ENCODE peak calls at places on chromosomes 16 and 17, in nine cellular contexts. One of them, this sample, is unnamed.

GRCh38 chr16:86437348-86437747 is 73.0 kb upstream of the FOXF1 start:
- DNase-seq in HCT116: no peak
- DNase-seq in choroid plexus epithelial cell: no peak
- DNase-seq in vagina: no peak
- DNase-seq in GM12865: no peak
- DNase-seq in heart right ventricle: no peak
- DNase-seq in OCI-LY7: no peak
- DNase-seq in body of pancreas: no peak
- DNase-seq in IMR-90: no peak
- DNase-seq in this sample: no peak

GRCh38 chr16:70805380-70805779 is 4.4 kb upstream of the VAC14 start:
- DNase-seq in IMR-90: peak
- DNase-seq in OCI-LY7: no peak
- DNase-seq in GM12865: no peak
- DNase-seq in heart right ventricle: no peak
- DNase-seq in choroid plexus epithelial cell: no peak
- DNase-seq in vagina: no peak
- DNase-seq in HCT116: no peak
- DNase-seq in body of pancreas: no peak
- DNase-seq in this sample: peak

GRCh38 chr17:32769846-32770245 is 107.1 kb downstream of the MYO1D start:
- DNase-seq in OCI-LY7: no peak
- DNase-seq in vagina: no peak
- DNase-seq in HCT116: no peak
- DNase-seq in choroid plexus epithelial cell: peak
- DNase-seq in body of pancreas: no peak
- DNase-seq in heart right ventricle: no peak
- DNase-seq in GM12865: no peak
- DNase-seq in IMR-90: no peak
- DNase-seq in this sample: peak

GRCh38 chr17:64081802-64082799 is 47.8 kb downstream of the ERN1 start:
- DNase-seq in IMR-90: peak
- DNase-seq in HCT116: peak
- DNase-seq in body of pancreas: peak
- DNase-seq in heart right ventricle: no peak
- DNase-seq in choroid plexus epithelial cell: peak
- DNase-seq in vagina: no peak
- DNase-seq in GM12865: peak
- DNase-seq in OCI-LY7: peak
- DNase-seq in this sample: peak

GRCh38 chr16:35795361-35796029 is 2336.1 kb downstream of the TP53TG3F start:
- DNase-seq in heart right ventricle: no peak
- DNase-seq in IMR-90: no peak
- DNase-seq in vagina: no peak
- DNase-seq in choroid plexus epithelial cell: no peak
- DNase-seq in HCT116: no peak
- DNase-seq in GM12865: no peak
- DNase-seq in OCI-LY7: no peak
- DNase-seq in body of pancreas: no peak
- DNase-seq in this sample: no peak

GRCh38 chr17:72422505-72423285 is 301.9 kb downstream of the SOX9 start:
- DNase-seq in HCT116: peak
- DNase-seq in choroid plexus epithelial cell: peak
- DNase-seq in OCI-LY7: peak
- DNase-seq in body of pancreas: peak
- DNase-seq in GM12865: peak
- DNase-seq in vagina: no peak
- DNase-seq in IMR-90: peak
- DNase-seq in heart right ventricle: peak
- DNase-seq in this sample: peak

GRCh38 chr16:87317766-87318121 is 552 bp upstream of the C16orf95 start:
- DNase-seq in IMR-90: peak
- DNase-seq in OCI-LY7: peak
- DNase-seq in body of pancreas: peak
- DNase-seq in GM12865: peak
- DNase-seq in choroid plexus epithelial cell: peak
- DNase-seq in heart right ventricle: peak
- DNase-seq in HCT116: no peak
- DNase-seq in vagina: no peak
- DNase-seq in this sample: peak

GRCh38 chr17:4718276-4718675 is 7.8 kb downstream of the ARRB2 start:
- DNase-seq in IMR-90: no peak
- DNase-seq in body of pancreas: no peak
- DNase-seq in choroid plexus epithelial cell: no peak
- DNase-seq in OCI-LY7: no peak
- DNase-seq in GM12865: no peak
- DNase-seq in heart right ventricle: no peak
- DNase-seq in HCT116: no peak
- DNase-seq in vagina: no peak
- DNase-seq in this sample: no peak

GRCh38 chr17:82756166-82756565 is 4.3 kb downstream of the TBCD start:
- DNase-seq in GM12865: no peak
- DNase-seq in vagina: no peak
- DNase-seq in heart right ventricle: no peak
- DNase-seq in body of pancreas: no peak
- DNase-seq in choroid plexus epithelial cell: no peak
- DNase-seq in OCI-LY7: no peak
- DNase-seq in IMR-90: no peak
- DNase-seq in HCT116: no peak
- DNase-seq in this sample: no peak

GRCh38 chr16:14510939-14511797 is 118.9 kb downstream of the PARN start:
- DNase-seq in OCI-LY7: no peak
- DNase-seq in choroid plexus epithelial cell: peak
- DNase-seq in IMR-90: peak
- DNase-seq in GM12865: no peak
- DNase-seq in body of pancreas: no peak
- DNase-seq in vagina: no peak
- DNase-seq in HCT116: no peak
- DNase-seq in heart right ventricle: no peak
- DNase-seq in this sample: peak

GRCh38 chr17:14784997-14785696 is 480.0 kb downstream of the PMP22 start:
- DNase-seq in IMR-90: no peak
- DNase-seq in OCI-LY7: peak
- DNase-seq in HCT116: no peak
- DNase-seq in choroid plexus epithelial cell: no peak
- DNase-seq in heart right ventricle: no peak
- DNase-seq in vagina: no peak
- DNase-seq in GM12865: peak
- DNase-seq in body of pancreas: peak
- DNase-seq in this sample: no peak

GRCh38 chr17:7881655-7882054 is 6.9 kb upstream of the CHD3 start:
- DNase-seq in vagina: peak
- DNase-seq in HCT116: no peak
- DNase-seq in GM12865: no peak
- DNase-seq in IMR-90: no peak
- DNase-seq in heart right ventricle: no peak
- DNase-seq in body of pancreas: peak
- DNase-seq in choroid plexus epithelial cell: peak
- DNase-seq in OCI-LY7: no peak
- DNase-seq in this sample: no peak

GRCh38 chr16:19809693-19810092 is 75.0 kb downstream of the GPRC5B start:
- DNase-seq in GM12865: no peak
- DNase-seq in HCT116: no peak
- DNase-seq in heart right ventricle: no peak
- DNase-seq in OCI-LY7: no peak
- DNase-seq in vagina: no peak
- DNase-seq in body of pancreas: no peak
- DNase-seq in IMR-90: no peak
- DNase-seq in choroid plexus epithelial cell: no peak
- DNase-seq in this sample: no peak

GRCh38 chr16:19809121-19809635 is 75.5 kb downstream of the GPRC5B start:
- DNase-seq in choroid plexus epithelial cell: peak
- DNase-seq in vagina: no peak
- DNase-seq in OCI-LY7: no peak
- DNase-seq in body of pancreas: peak
- DNase-seq in heart right ventricle: no peak
- DNase-seq in HCT116: no peak
- DNase-seq in GM12865: no peak
- DNase-seq in IMR-90: peak
- DNase-seq in this sample: peak

GRCh38 chr16:19812986-19813385 is 71.7 kb downstream of the GPRC5B start:
- DNase-seq in choroid plexus epithelial cell: no peak
- DNase-seq in IMR-90: no peak
- DNase-seq in heart right ventricle: no peak
- DNase-seq in body of pancreas: no peak
- DNase-seq in GM12865: no peak
- DNase-seq in vagina: no peak
- DNase-seq in HCT116: no peak
- DNase-seq in OCI-LY7: no peak
- DNase-seq in this sample: no peak

GRCh38 chr16:19808061-19808621 is 76.5 kb downstream of the GPRC5B start:
- DNase-seq in choroid plexus epithelial cell: peak
- DNase-seq in HCT116: no peak
- DNase-seq in heart right ventricle: no peak
- DNase-seq in GM12865: peak
- DNase-seq in IMR-90: no peak
- DNase-seq in OCI-LY7: no peak
- DNase-seq in body of pancreas: peak
- DNase-seq in vagina: no peak
- DNase-seq in this sample: peak

DNA sequence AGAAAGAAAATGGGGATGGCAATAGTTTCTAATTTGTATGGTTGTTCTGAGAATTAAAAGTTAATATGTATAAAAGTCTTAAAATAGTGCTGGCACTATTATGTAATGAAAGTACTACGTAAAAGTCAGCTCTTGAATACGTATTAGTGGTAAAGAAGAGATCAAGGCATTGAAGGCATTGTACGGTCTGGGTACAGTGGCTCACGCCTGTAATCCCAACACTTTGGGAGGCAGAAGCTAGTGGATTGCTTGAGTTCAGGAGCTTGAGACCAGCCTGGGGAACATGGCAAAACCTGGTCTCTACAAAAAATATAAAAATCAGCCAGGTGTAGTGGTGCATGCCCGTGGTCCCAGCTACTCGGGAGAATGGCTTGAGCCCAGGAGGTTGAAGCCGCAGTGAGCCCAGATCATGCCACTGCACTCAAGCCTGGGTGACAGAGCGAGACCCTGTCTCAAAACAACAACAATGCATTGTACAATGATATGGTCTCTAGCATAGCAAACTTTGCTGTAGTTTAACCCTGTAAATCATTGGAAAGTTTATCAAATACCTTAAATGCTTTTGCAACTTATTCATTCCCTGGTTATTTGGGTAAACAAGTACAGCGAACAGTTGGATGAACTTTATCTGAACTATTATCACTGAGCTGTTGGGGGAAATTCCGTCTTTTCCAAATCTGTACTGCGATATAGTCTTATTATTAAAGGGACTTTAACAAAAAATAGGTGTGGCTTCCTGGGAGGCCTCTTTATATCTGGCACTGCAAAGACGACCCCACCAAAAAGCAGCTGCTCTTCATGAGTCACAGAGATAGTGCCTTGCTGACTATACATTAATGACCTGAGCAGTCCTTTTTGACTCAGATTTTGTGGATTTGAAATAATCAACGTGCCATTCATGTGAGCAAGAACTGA is 73.6 kb downstream of the GPRC5B start:
- DNase-seq in HCT116: no peak
- DNase-seq in IMR-90: peak
- DNase-seq in vagina: no peak
- DNase-seq in body of pancreas: no peak
- DNase-seq in OCI-LY7: no peak
- DNase-seq in GM12865: no peak
- DNase-seq in heart right ventricle: no peak
- DNase-seq in choroid plexus epithelial cell: peak
- DNase-seq in this sample: peak
- H3K4me3 ChIP-seq in HCT116: peak
- H3K4me3 ChIP-seq in IMR-90: no peak
- H3K4me3 ChIP-seq in vagina: no peak
- H3K4me3 ChIP-seq in body of pancreas: no peak
- H3K4me3 ChIP-seq in OCI-LY7: no peak
- H3K4me3 ChIP-seq in GM12865: no peak
- H3K4me3 ChIP-seq in heart right ventricle: no peak
- H3K4me3 ChIP-seq in choroid plexus epithelial cell: no peak
- H3K4me3 ChIP-seq in this sample: no peak

GRCh38 chr16:55475919-55476318 is 3.1 kb upstream of the MMP2 start:
- DNase-seq in GM12865: no peak
- DNase-seq in vagina: no peak
- DNase-seq in choroid plexus epithelial cell: peak
- DNase-seq in HCT116: no peak
- DNase-seq in OCI-LY7: no peak
- DNase-seq in heart right ventricle: no peak
- DNase-seq in IMR-90: no peak
- DNase-seq in body of pancreas: no peak
- DNase-seq in this sample: peak
- TF ChIP-seq CTCF in GM12865: no peak
- TF ChIP-seq CTCF in vagina: no peak
- TF ChIP-seq CTCF in choroid plexus epithelial cell: no peak
- TF ChIP-seq CTCF in HCT116: no peak
- TF ChIP-seq CTCF in OCI-LY7: no peak
- TF ChIP-seq CTCF in heart right ventricle: no peak
- TF ChIP-seq CTCF in IMR-90: no peak
- TF ChIP-seq CTCF in body of pancreas: no peak
- TF ChIP-seq CTCF in this sample: no peak

GRCh38 chr16:11973065-11973464 is 3.5 kb upstream of the SNX29 start:
- DNase-seq in GM12865: no peak
- DNase-seq in IMR-90: no peak
- DNase-seq in HCT116: no peak
- DNase-seq in heart right ventricle: no peak
- DNase-seq in body of pancreas: no peak
- DNase-seq in choroid plexus epithelial cell: no peak
- DNase-seq in OCI-LY7: no peak
- DNase-seq in vagina: no peak
- DNase-seq in this sample: no peak

GRCh38 chr16:11977206-11978041 is 890 bp downstream of the SNX29 start:
- DNase-seq in choroid plexus epithelial cell: peak
- DNase-seq in IMR-90: peak
- DNase-seq in HCT116: peak
- DNase-seq in vagina: peak
- DNase-seq in body of pancreas: no peak
- DNase-seq in GM12865: no peak
- DNase-seq in heart right ventricle: no peak
- DNase-seq in OCI-LY7: no peak
- DNase-seq in this sample: peak

GRCh38 chr16:11980167-11980844 is 3.8 kb downstream of the SNX29 start:
- DNase-seq in IMR-90: no peak
- DNase-seq in OCI-LY7: no peak
- DNase-seq in heart right ventricle: no peak
- DNase-seq in vagina: no peak
- DNase-seq in body of pancreas: no peak
- DNase-seq in HCT116: no peak
- DNase-seq in choroid plexus epithelial cell: no peak
- DNase-seq in GM12865: peak
- DNase-seq in this sample: no peak

GRCh38 chr16:11976850-11977205 is 294 bp downstream of the SNX29 start:
- DNase-seq in IMR-90: no peak
- DNase-seq in vagina: no peak
- DNase-seq in GM12865: no peak
- DNase-seq in heart right ventricle: no peak
- DNase-seq in choroid plexus epithelial cell: no peak
- DNase-seq in HCT116: no peak
- DNase-seq in OCI-LY7: no peak
- DNase-seq in body of pancreas: no peak
- DNase-seq in this sample: no peak

GRCh38 chr16:11978080-11978479 is 1.5 kb downstream of the SNX29 start:
- DNase-seq in GM12865: no peak
- DNase-seq in IMR-90: no peak
- DNase-seq in HCT116: no peak
- DNase-seq in body of pancreas: no peak
- DNase-seq in OCI-LY7: peak
- DNase-seq in choroid plexus epithelial cell: no peak
- DNase-seq in vagina: no peak
- DNase-seq in heart right ventricle: no peak
- DNase-seq in this sample: no peak
- H3K4me3 ChIP-seq in GM12865: peak
- H3K4me3 ChIP-seq in IMR-90: no peak
- H3K4me3 ChIP-seq in HCT116: peak
- H3K4me3 ChIP-seq in body of pancreas: no peak
- H3K4me3 ChIP-seq in OCI-LY7: peak
- H3K4me3 ChIP-seq in choroid plexus epithelial cell: no peak
- H3K4me3 ChIP-seq in vagina: peak
- H3K4me3 ChIP-seq in heart right ventricle: no peak
- H3K4me3 ChIP-seq in this sample: no peak

GRCh38 chr17:48442819-48443218 is 12.8 kb upstream of the SKAP1 start:
- DNase-seq in GM12865: no peak
- DNase-seq in body of pancreas: no peak
- DNase-seq in heart right ventricle: no peak
- DNase-seq in vagina: no peak
- DNase-seq in OCI-LY7: no peak
- DNase-seq in HCT116: no peak
- DNase-seq in choroid plexus epithelial cell: no peak
- DNase-seq in IMR-90: no peak
- DNase-seq in this sample: peak
- TF ChIP-seq CTCF in GM12865: no peak
- TF ChIP-seq CTCF in body of pancreas: no peak
- TF ChIP-seq CTCF in heart right ventricle: no peak
- TF ChIP-seq CTCF in vagina: no peak
- TF ChIP-seq CTCF in OCI-LY7: no peak
- TF ChIP-seq CTCF in HCT116: no peak
- TF ChIP-seq CTCF in choroid plexus epithelial cell: no peak
- TF ChIP-seq CTCF in IMR-90: no peak
- TF ChIP-seq CTCF in this sample: no peak

This sample was measured in cardiac fibroblast.